ENCODE peak calls at places on chromosomes 7 and 10, in seven cellular contexts. G, E, Z, R, N, M and D are unnamed samples.

GRCh38 chr10:4263281-4263921 is 478.4 kb upstream of the KLF6 start:
- DNase-seq in E (no peak), Z (no peak), G (no peak), N (no peak), R (no peak), M (no peak), D (no peak)

GRCh38 chr7:29156798-29157461 is 10.6 kb upstream of the CPVL start:
- DNase-seq in R (peak; percentile 84), N (no peak), G (no peak), E (no peak), M (no peak), Z (no peak), D (no peak)

GRCh38 chr7:41930538-41931262 is 227.8 kb upstream of the INHBA start:
- DNase-seq in R (no peak), N (peak; percentile 31), G (no peak), M (no peak), E (no peak), Z (no peak), D (no peak)

GRCh38 chr10:47031251-47031952 is 120.2 kb downstream of the PTPN20 start:
- DNase-seq in G (no peak), M (no peak), Z (no peak), R (peak; percentile 27), N (no peak), E (no peak), D (peak; percentile 77)

GRCh38 chr10:11270135-11270857 is 252.6 kb downstream of the CELF2 start:
- DNase-seq in R (peak; percentile 70), Z (peak; percentile 83), G (peak; percentile 68), M (peak; percentile 45), N (peak; percentile 48), E (peak; percentile 68), D (peak; percentile 84)

GRCh38 chr10:127392351-127393235 is 156.5 kb upstream of the NPS start:
- DNase-seq in G (no peak), M (no peak), E (no peak), R (no peak), N (no peak), Z (no peak), D (no peak)

GRCh38 chr7:70259497-70259896 is 661.2 kb downstream of the AUTS2 start:
- DNase-seq in G (no peak), M (no peak), Z (no peak), N (no peak), E (peak; percentile 49), R (no peak), D (no peak)

GRCh38 chr7:130286881-130287280 is 6.1 kb upstream of the CPA4 start:
- DNase-seq in Z (no peak), R (no peak), E (no peak), N (no peak), G (no peak), M (no peak), D (no peak)

GRCh38 chr10:33334839-33335549 is 527 bp upstream of the NRP1 start:
- DNase-seq in Z (peak; percentile 82), N (peak; percentile 85), R (peak; percentile 17), M (no peak), G (no peak), E (peak; percentile 69), D (peak; percentile 90)

GRCh38 chr7:85840532-85840931 is 653.7 kb upstream of the SEMA3D start:
- DNase-seq in E (no peak), N (no peak), G (no peak), R (no peak), M (no peak), Z (no peak), D (no peak)

GRCh38 chr7:25847331-25848070 is 304.5 kb upstream of the NFE2L3 start:
- DNase-seq in M (no peak), G (no peak), R (no peak), N (no peak), E (no peak), Z (no peak), D (no peak)

GRCh38 chr10:71536332-71536731 is 139.6 kb downstream of the CDH23 start:
- DNase-seq in N (no peak), E (no peak), G (no peak), M (no peak), Z (no peak), R (no peak), D (no peak)

GRCh38 chr10:8428654-8429053 is 374.2 kb downstream of the GATA3 start:
- DNase-seq in R (no peak), N (no peak), Z (no peak), M (no peak), G (no peak), E (no peak), D (no peak)

GRCh38 chr7:75604408-75604807 is 112.3 kb downstream of the SPDYE5 start:
- DNase-seq in N (no peak), G (no peak), E (no peak), R (no peak), Z (no peak), M (no peak), D (no peak)

GRCh38 chr7:92944633-92945032 is 108.3 kb upstream of the CDK6 start:
- DNase-seq in E (no peak), Z (no peak), N (no peak), R (no peak), M (no peak), G (no peak), D (no peak)

GRCh38 chr7:92448185-92448747 is 984 bp downstream of the GATAD1 start:
- DNase-seq in Z (no peak), G (peak; percentile 71), E (peak; percentile 70), N (peak; percentile 22), M (peak; percentile 48), R (peak; percentile 77), D (peak; percentile 74)

GRCh38 chr7:77393261-77393660 is 22.9 kb downstream of the GSAP start:
- DNase-seq in Z (no peak), R (peak; percentile 36), N (no peak), M (no peak), E (no peak), G (peak; percentile 14), D (no peak)

GRCh38 chr10:97549587-97550322 is 22.8 kb upstream of the ANKRD2 start:
- DNase-seq in Z (no peak), N (no peak), E (no peak), G (no peak), M (no peak), R (no peak), D (no peak)

GRCh38 chr10:76444034-76444800 is 1012.8 kb downstream of the LRMDA start:
- DNase-seq in R (no peak), N (no peak), E (no peak), M (no peak), Z (no peak), G (no peak), D (peak; percentile 91)

GRCh38 chr7:131501930-131502685 is 54.3 kb downstream of the PODXL start:
- DNase-seq in N (no peak), M (no peak), Z (no peak), E (no peak), R (no peak), G (no peak), D (no peak)

GRCh38 chr7:100866721-100867039 is 507 bp upstream of the TRIP6 start:
- DNase-seq in R (no peak), G (no peak), E (no peak), M (no peak), Z (no peak), N (no peak), D (no peak)

GRCh38 chr7:73623798-73624668 is at the start of gene MLXIPL:
- DNase-seq in G (peak; percentile 62), M (peak; percentile 91), R (peak; percentile 46), N (peak; percentile 86), E (peak; percentile 88), Z (peak; percentile 81), D (peak; percentile 80)

GRCh38 chr7:8724080-8724718 is 290.8 kb downstream of the NXPH1 start:
- DNase-seq in Z (no peak), E (no peak), M (peak; percentile 66), N (peak; percentile 1), R (peak; percentile 17), G (peak; percentile 26), D (no peak)

GRCh38 chr7:73683056-73683915 is at the start of the genes BUD23 and DNAJC30:
- DNase-seq in G (peak; percentile 97), Z (peak; percentile 92), R (peak; percentile 97), M (peak; percentile 97), N (peak; percentile 99), E (peak; percentile 97), D (peak; percentile 99)

GRCh38 chr10:5549462-5550249 is 24.9 kb downstream of the CALML3 start:
- DNase-seq in N (no peak), R (no peak), Z (no peak), E (no peak), G (no peak), M (no peak), D (peak; percentile 43)

GRCh38 chr10:98967601-98968000 is 268.1 kb downstream of the HPSE2 start:
- DNase-seq in R (no peak), M (no peak), E (no peak), Z (no peak), N (no peak), G (no peak), D (no peak)

GRCh38 chr10:22897371-22897770 is 30.5 kb upstream of the ARMC3 start:
- DNase-seq in Z (no peak), N (no peak), M (no peak), E (no peak), G (no peak), R (no peak), D (no peak)

GRCh38 chr10:102120987-102121738 is 995 bp upstream of the LDB1 start:
- DNase-seq in N (peak; percentile 68), G (no peak), Z (peak; percentile 81), E (peak; percentile 65), R (peak; percentile 36), M (no peak), D (peak; percentile 96)

GRCh38 chr10:103602028-103602851 is 108.7 kb downstream of the NEURL1 start:
- DNase-seq in M (no peak), E (no peak), Z (no peak), G (no peak), N (no peak), R (no peak), D (no peak)

GRCh38 chr7:91127974-91128373 is 136.3 kb upstream of the FZD1 start:
- DNase-seq in M (no peak), Z (no peak), R (no peak), E (no peak), N (no peak), G (no peak), D (no peak)

GRCh38 chr10:88962336-88962735 is 9.8 kb upstream of the ACTA2 start:
- DNase-seq in G (no peak), R (peak; percentile 73), N (no peak), Z (no peak), E (no peak), M (no peak), D (no peak)

GRCh38 chr10:92062273-92062672 is 138.7 kb downstream of the BTAF1 start:
- DNase-seq in M (no peak), G (no peak), E (no peak), R (no peak), Z (no peak), N (no peak), D (no peak)

GRCh38 chr10:130076681-130077080 is 33.9 kb downstream of the C10orf143 start:
- DNase-seq in Z (no peak), E (no peak), N (no peak), R (no peak), G (no peak), M (no peak), D (no peak)

GRCh38 chr7:156578578-156578940 is 62.0 kb upstream of the RNF32 start:
- DNase-seq in N (no peak), R (no peak), M (no peak), G (no peak), E (no peak), Z (no peak), D (no peak)

GRCh38 chr10:116561026-116561425 is 15.3 kb downstream of the PNLIP start:
- DNase-seq in R (no peak), G (no peak), N (no peak), Z (no peak), E (no peak), M (no peak), D (no peak)

GRCh38 chr10:102117391-102118159 is 2.6 kb downstream of the LDB1 start:
- DNase-seq in Z (peak; percentile 78), G (peak; percentile 76), R (peak; percentile 89), N (peak; percentile 44), M (peak; percentile 47), E (peak; percentile 77), D (peak; percentile 95)

GRCh38 chr7:123096976-123097375 is 101.5 kb upstream of the TAS2R16 start:
- DNase-seq in Z (no peak), M (no peak), E (no peak), R (no peak), G (no peak), N (no peak), D (no peak)

GRCh38 chr7:100401811-100402210 is 26.7 kb downstream of the ZCWPW1 start:
- DNase-seq in R (no peak), E (no peak), N (no peak), G (no peak), Z (no peak), M (no peak), D (no peak)